ENCODE peak calls at places on chromosomes 16 and 17, in four cellular contexts. T, A, H and Z are unnamed samples.

GRCh38 chr17:50201226-50201854 is at the start of gene COL1A1:
- DNase-seq in A (no peak), T (no peak), H (no peak), Z (peak)

GRCh38 chr16:85393674-85394510 is 219.2 kb upstream of the GSE1 start:
- DNase-seq in T (no peak), A (no peak), H (peak), Z (peak)

GRCh38 chr17:7697828-7698588 is 7.0 kb upstream of the EFNB3 start:
- DNase-seq in A (no peak), H (no peak), T (no peak), Z (no peak)

GRCh38 chr17:76120658-76121008 is 17.0 kb upstream of the EXOC7 start:
- DNase-seq in T (no peak), A (no peak), H (peak), Z (no peak)

GRCh38 chr17:80889897-80890550 is 101.6 kb upstream of the CHMP6 start:
- DNase-seq in A (no peak), T (no peak), H (no peak), Z (no peak)

GRCh38 chr16:23505942-23506605 is 4.2 kb downstream of the GGA2 start:
- DNase-seq in T (no peak), A (no peak), H (no peak), Z (no peak)

GRCh38 chr17:50708050-50709000 is 611 bp upstream of the ANKRD40 start:
- DNase-seq in A (no peak), H (no peak), T (no peak), Z (no peak)

GRCh38 chr16:80803341-80804060 is 897 bp downstream of the CDYL2 start:
- DNase-seq in T (no peak), H (peak), A (no peak), Z (peak)

GRCh38 chr16:27515874-27516353 is 33.8 kb downstream of the GTF3C1 start:
- DNase-seq in T (peak), A (peak), H (peak), Z (peak)

GRCh38 chr17:12227547-12227946 is 206.9 kb downstream of the MAP2K4 start:
- DNase-seq in A (no peak), T (no peak), H (peak), Z (no peak)

GRCh38 chr16:411576-412265 is 10.0 kb downstream of the DECR2 start:
- DNase-seq in H (no peak), A (no peak), T (no peak), Z (no peak)

GRCh38 chr16:87789437-87790277 is 23.9 kb upstream of the KLHDC4 start:
- DNase-seq in H (no peak), A (no peak), T (peak), Z (no peak)

GRCh38 chr16:22109258-22109898 is 17.0 kb downstream of the VWA3A start:
- DNase-seq in T (no peak), H (no peak), A (no peak), Z (no peak)
- H3K9ac ChIP-seq in T (no peak), H (no peak), A (no peak), Z (no peak)

DNA sequence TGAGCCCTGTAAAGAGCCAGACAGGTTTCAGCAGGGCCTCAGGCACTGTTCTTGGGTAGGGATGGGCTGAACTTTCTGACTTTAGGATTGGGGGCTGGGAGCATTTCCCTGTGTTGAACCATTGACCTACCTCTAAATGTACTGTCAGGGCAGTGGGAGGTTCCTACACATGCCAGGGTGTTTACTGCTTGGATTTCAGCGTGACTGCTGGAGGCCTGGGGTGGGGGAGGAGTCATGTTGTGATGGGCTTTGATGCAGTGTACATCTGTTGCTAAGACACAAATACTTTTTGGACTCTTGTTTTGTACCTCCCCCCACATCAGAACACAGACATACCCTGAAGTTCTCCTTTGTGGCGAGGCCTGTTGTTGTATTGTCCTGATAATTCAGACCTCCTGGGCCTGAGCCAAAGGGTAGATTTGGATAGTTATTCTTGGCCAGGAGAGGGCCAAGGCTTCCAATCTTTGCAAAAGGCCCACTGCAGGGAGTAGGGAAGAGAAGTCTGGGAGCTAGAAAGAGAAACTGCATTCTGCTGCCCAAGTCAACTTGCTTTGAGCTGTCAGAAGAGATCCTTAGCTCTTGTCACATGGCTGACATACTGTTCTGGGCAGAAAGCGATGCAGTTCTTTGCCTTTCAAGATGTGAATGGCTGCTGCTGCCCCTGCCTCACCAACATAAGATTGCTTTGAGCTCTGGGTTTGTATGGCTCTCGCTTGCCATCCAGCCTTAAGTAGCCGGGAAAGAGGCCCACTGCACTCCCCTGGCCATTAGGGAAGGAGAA is 3.7 kb downstream of the NFE2L1 start:
- DNase-seq in T (peak), A (no peak), H (peak), Z (no peak)
- TF ChIP-seq ELF1 in T (no peak), A (no peak), H (no peak), Z (no peak)

DNA sequence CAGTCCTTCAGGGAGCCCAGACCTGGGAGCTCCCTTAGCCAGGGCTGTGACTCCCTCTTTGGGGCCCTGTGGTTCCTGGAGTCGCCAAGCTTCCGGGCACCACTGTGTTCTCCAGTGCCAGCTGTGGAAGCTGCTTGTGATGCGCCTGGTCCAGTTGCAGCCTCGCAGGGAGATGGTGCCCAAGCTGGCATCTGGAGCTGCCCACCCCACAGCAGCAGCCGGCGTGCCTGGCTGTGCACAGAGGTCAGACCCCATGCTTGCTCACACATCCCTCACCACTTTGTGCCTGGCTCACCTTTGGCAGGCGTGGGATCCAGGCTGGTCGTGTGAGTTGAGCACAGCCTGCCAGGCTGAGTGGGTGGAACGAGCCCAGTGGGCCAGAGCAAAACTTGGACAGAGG is 18.2 kb downstream of the RHOT1 start:
- DNase-seq in T (no peak), A (no peak), H (no peak), Z (no peak)
- H3K9ac ChIP-seq in T (no peak), A (no peak), H (no peak), Z (no peak)

GRCh38 chr16:74034862-74035261 is 261.8 kb upstream of the PSMD7 start:
- DNase-seq in H (peak), A (peak), T (peak), Z (peak)
- TF ChIP-seq ELF1 in H (no peak), A (no peak), T (no peak), Z (no peak)

DNA sequence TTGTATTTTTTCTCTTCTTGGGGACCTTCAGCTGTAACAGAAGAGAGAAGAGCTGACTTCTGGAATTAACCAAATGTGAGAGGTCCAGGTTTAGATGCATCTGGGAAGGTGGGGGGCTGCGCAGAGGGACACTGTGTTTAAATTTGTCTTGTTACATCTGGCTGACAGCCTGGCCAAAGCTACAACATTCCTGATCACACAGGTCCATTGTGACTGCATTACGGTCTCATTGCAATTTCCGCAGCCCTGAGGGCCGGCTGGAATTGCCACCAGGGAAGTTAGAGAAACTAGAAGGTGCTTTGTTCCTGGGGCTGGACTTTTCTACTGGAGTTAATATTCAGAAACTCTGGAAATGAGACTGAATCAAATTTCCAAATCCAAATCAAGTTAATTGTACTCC is 37.9 kb upstream of the LRRC75A start:
- DNase-seq in H (no peak), T (no peak), A (no peak), Z (no peak)
- H3K9ac ChIP-seq in H (no peak), T (no peak), A (no peak), Z (no peak)

GRCh38 chr17:61532818-61533217 is 58.2 kb downstream of the NACA2 start:
- DNase-seq in H (no peak), T (no peak), A (no peak), Z (no peak)
- TF ChIP-seq ELF1 in H (no peak), T (no peak), A (no peak), Z (no peak)

DNA sequence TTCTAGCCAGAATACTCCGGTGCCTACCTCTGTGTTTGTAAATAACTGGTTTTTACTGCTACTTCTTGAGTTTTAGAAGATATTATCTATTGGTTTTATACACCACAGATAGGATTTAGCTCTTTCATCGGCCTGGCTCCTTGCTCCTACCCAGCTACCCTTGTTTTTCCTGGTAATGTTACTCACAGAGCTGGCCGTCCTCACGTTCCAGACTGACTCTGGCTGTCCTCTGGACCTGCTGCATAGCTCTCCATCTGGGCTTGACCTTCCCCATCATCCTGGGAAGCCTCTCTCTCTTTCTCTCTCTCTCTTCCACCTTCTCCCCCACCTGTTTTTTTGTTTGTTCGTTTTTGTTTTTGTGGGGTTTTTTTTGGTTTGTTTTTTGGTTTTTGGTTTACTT is 51.5 kb downstream of the MPRIP start:
- DNase-seq in T (no peak), H (no peak), A (no peak), Z (no peak)
- H3K9ac ChIP-seq in T (no peak), H (no peak), A (no peak), Z (no peak)

GRCh38 chr17:60559995-60560859 is 34.2 kb upstream of the APPBP2 start:
- DNase-seq in A (no peak), H (no peak), T (peak), Z (no peak)

GRCh38 chr17:60560860-60561257 is 34.8 kb upstream of the APPBP2 start:
- DNase-seq in H (no peak), T (peak), A (no peak), Z (no peak)

GRCh38 chr17:60562421-60562820 is 36.4 kb upstream of the APPBP2 start:
- DNase-seq in A (no peak), T (no peak), H (no peak), Z (no peak)

GRCh38 chr17:60565233-60565632 is 34.8 kb upstream of the PPM1D start:
- DNase-seq in H (no peak), A (no peak), T (no peak), Z (no peak)

GRCh38 chr17:60563743-60564142 is 36.2 kb upstream of the PPM1D start:
- DNase-seq in H (no peak), A (no peak), T (peak), Z (no peak)
- TF ChIP-seq ELF1 in H (no peak), A (no peak), T (no peak), Z (no peak)